ENCODE peak calls at places on chromosomes 13 and 19, in ten cellular contexts. T is activated CD4-positive, alpha-beta T cell treated with anti-CD3 and anti-CD28 coated beads, Interleukin-2, amount 50 U/mL, for 24 hours; N is stimulated activated CD8-positive, alpha-beta memory T cell treated with anti-CD3 and anti-CD28 coated beads, Interleukin-7, amount 100 ng/mL, for 24 hours; U is thyroid gland; O is fibroblast of gingiva; I is DMS53; V is GM06990; X is stimulated activated CD4-positive, alpha-beta T cell treated with anti-CD3 and anti-CD28 coated beads, Interleukin-2, amount 100 ng/mL, for 48 hours; A is glutamatergic neuron; C is activated CD4-positive, CD25-positive, alpha-beta regulatory T cell. P is an unnamed sample.

GRCh38 chr13:110677731-110678545 is 28.0 kb downstream of the CARS2 start:
- DNase-seq in T (no peak), N (no peak), U (no peak), O (no peak), I (no peak), V (no peak), X (no peak), A (no peak), C (no peak), P (no peak)

GRCh38 chr13:104816716-104817115 is 1718.7 kb downstream of the EFNB2 start:
- DNase-seq in T (no peak), N (no peak), U (no peak), O (no peak), I (no peak), V (no peak), X (no peak), A (no peak), C (no peak), P (no peak)

GRCh38 chr13:99063952-99064351 is 86.1 kb upstream of the DOCK9 start:
- DNase-seq in T (no peak), N (no peak), U (no peak), O (no peak), I (no peak), V (peak), X (no peak), A (no peak), C (no peak), P (no peak)

GRCh38 chr13:101747039-101747438 is 294.6 kb downstream of the ITGBL1 start:
- DNase-seq in T (no peak), N (no peak), U (no peak), O (no peak), I (peak), V (no peak), X (no peak), A (no peak), C (no peak), P (no peak)

GRCh38 chr13:104993708-104994107 is 1541.8 kb downstream of the EFNB2 start:
- DNase-seq in T (no peak), N (no peak), U (no peak), O (no peak), I (no peak), V (no peak), X (no peak), A (no peak), C (no peak), P (no peak)

GRCh38 chr13:50577806-50578205 is 265.7 kb downstream of the DLEU7 start:
- DNase-seq in T (no peak), N (no peak), U (no peak), O (no peak), I (no peak), V (no peak), X (no peak), A (no peak), C (no peak), P (no peak)

GRCh38 chr13:99982021-99982740 is 597 bp downstream of the ZIC2 start:
- DNase-seq in T (no peak), N (no peak), U (peak), O (peak), I (peak), V (no peak), X (no peak), A (peak), C (peak), P (peak)

GRCh38 chr13:52788011-52788410 is 48.4 kb upstream of the CNMD start:
- DNase-seq in T (no peak), N (no peak), U (no peak), O (no peak), I (no peak), V (no peak), X (no peak), A (no peak), C (no peak), P (no peak)

GRCh38 chr13:71877280-71877653 is 10.3 kb upstream of the DACH1 start:
- DNase-seq in T (no peak), N (no peak), U (no peak), O (no peak), I (no peak), V (no peak), X (no peak), A (no peak), C (no peak), P (no peak)

GRCh38 chr13:98507060-98507797 is 69.7 kb downstream of the STK24 start:
- DNase-seq in T (no peak), N (no peak), U (peak), O (peak), I (peak), V (no peak), X (no peak), A (peak), C (no peak), P (peak)

GRCh38 chr19:35851213-35852028 is 883 bp downstream of the NPHS1 start:
- DNase-seq in T (no peak), N (no peak), U (no peak), O (no peak), I (peak), V (no peak), X (no peak), A (peak), C (no peak), P (no peak)

GRCh38 chr13:90099847-90100246 is 1247.6 kb upstream of the MIR17HG start:
- DNase-seq in T (no peak), N (no peak), U (no peak), O (no peak), I (no peak), V (no peak), X (no peak), A (no peak), C (no peak), P (no peak)

GRCh38 chr13:45718063-45718462 is 15.9 kb downstream of the CBY2 start:
- DNase-seq in T (no peak), N (no peak), U (no peak), O (no peak), I (peak), V (no peak), X (no peak), A (no peak), C (no peak), P (peak)

GRCh38 chr19:3593156-3593555 is 7.9 kb downstream of the GIPC3 start:
- DNase-seq in T (no peak), N (no peak), U (no peak), O (no peak), I (no peak), V (no peak), X (no peak), A (no peak), C (no peak), P (no peak)

GRCh38 chr19:13652810-13653590 is 111.3 kb upstream of the MRI1 start:
- DNase-seq in T (no peak), N (no peak), U (no peak), O (no peak), I (peak), V (no peak), X (no peak), A (no peak), C (no peak), P (no peak)

P was measured in retina.